ENCODE peak calls at places on chromosome 10, in six cellular contexts. D is IMR-90, F is H9, U is mesenchymal stem cell, R is neuronal stem cell, V is mesendoderm. P is an unnamed sample.
A peak's percentile ranks its signal among the peaks of the same experiment; 100 is the strongest.

GRCh38 chr10:118776960-118777359 is 22.2 kb upstream of the CACUL1 start:
- DNase-seq in D (no peak), V (no peak), F (no peak), R (no peak), U (no peak), P (no peak)

GRCh38 chr10:47054936-47055335 is 143.7 kb downstream of the PTPN20 start:
- DNase-seq in R (no peak), V (no peak), F (no peak), D (no peak), U (no peak), P (no peak)

GRCh38 chr10:77493851-77494788 is 143.5 kb downstream of the KCNMA1 start:
- DNase-seq in U (peak; percentile 53), V (peak; percentile 68), D (peak; percentile 54), F (peak; percentile 42), R (no peak), P (no peak)

GRCh38 chr10:129704786-129705525 is 237.9 kb downstream of the MGMT start:
- DNase-seq in D (peak; percentile 23), U (no peak), V (no peak), R (no peak), F (no peak), P (no peak)

GRCh38 chr10:102175415-102175814 is 23.2 kb downstream of the NOLC1 start:
- DNase-seq in D (peak; percentile 85), R (no peak), U (peak; percentile 69), F (no peak), V (no peak), P (no peak)

GRCh38 chr10:72913287-72913686 is 19.7 kb downstream of the OIT3 start:
- DNase-seq in R (no peak), F (peak; percentile 38), V (peak; percentile 67), U (no peak), D (no peak), P (peak; percentile 71)

GRCh38 chr10:103227416-103227815 is 18.3 kb upstream of the RPEL1 start:
- DNase-seq in V (no peak), R (no peak), F (no peak), U (no peak), D (peak; percentile 29), P (no peak)

GRCh38 chr10:22479419-22479818 is 134.1 kb downstream of the SPAG6 start:
- DNase-seq in U (no peak), V (peak; percentile 13), F (no peak), D (no peak), R (no peak), P (no peak)

GRCh38 chr10:132405463-132405991 is 8.5 kb downstream of the PWWP2B start:
- DNase-seq in F (peak; percentile 67), U (no peak), D (no peak), V (no peak), R (no peak), P (no peak)

GRCh38 chr10:119203006-119203405 is 4.4 kb upstream of the GRK5 start:
- DNase-seq in V (no peak), U (peak; percentile 61), D (peak; percentile 84), R (no peak), F (no peak), P (peak; percentile 58)

GRCh38 chr10:33015798-33016547 is 57.9 kb upstream of the ITGB1 start:
- DNase-seq in D (peak; percentile 86), R (no peak), V (no peak), F (no peak), U (peak; percentile 54), P (no peak)

GRCh38 chr10:111113238-111113960 is 36.6 kb downstream of the ADRA2A start:
- DNase-seq in F (no peak), R (no peak), U (no peak), D (no peak), V (no peak), P (no peak)

GRCh38 chr10:110501142-110501937 is 3.6 kb downstream of the DUSP5 start:
- DNase-seq in F (peak; percentile 87), R (no peak), V (peak; percentile 96), U (peak; percentile 97), D (peak; percentile 95), P (peak; percentile 64)

GRCh38 chr10:82358486-82359097 is 483.6 kb downstream of the NRG3 start:
- DNase-seq in R (no peak), D (peak; percentile 6), F (no peak), U (peak; percentile 20), V (no peak), P (no peak)

GRCh38 chr10:29623797-29624196 is 11.0 kb downstream of the SVIL start:
- DNase-seq in V (no peak), R (no peak), D (no peak), U (peak; percentile 42), F (no peak), P (peak; percentile 88)

GRCh38 chr10:132101529-132101928 is 35.8 kb downstream of the JAKMIP3 start:
- DNase-seq in U (no peak), D (no peak), V (no peak), R (no peak), F (peak; percentile 34), P (no peak)

GRCh38 chr10:72250666-72251065 is 23.1 kb upstream of the DDIT4 start:
- DNase-seq in F (no peak), U (peak; percentile 62), V (no peak), D (peak; percentile 82), R (no peak), P (peak; percentile 30)

GRCh38 chr10:33031815-33032320 is 73.8 kb upstream of the ITGB1 start:
- DNase-seq in U (no peak), F (no peak), R (no peak), D (no peak), V (no peak), P (no peak)

GRCh38 chr10:99316374-99316773 is 12.8 kb upstream of the CNNM1 start:
- DNase-seq in R (no peak), F (peak; percentile 32), U (no peak), V (no peak), D (no peak), P (no peak)

GRCh38 chr10:58836991-58837390 is 324.3 kb downstream of the BICC1 start:
- DNase-seq in D (no peak), V (no peak), U (no peak), R (no peak), F (no peak), P (no peak)

GRCh38 chr10:98285416-98285815 is 17.4 kb upstream of the LOXL4 start:
- DNase-seq in V (no peak), U (no peak), R (no peak), D (no peak), F (no peak), P (no peak)

GRCh38 chr10:49068672-49069217 is 46.6 kb downstream of the VSTM4 start:
- DNase-seq in U (no peak), D (no peak), F (no peak), R (no peak), V (no peak), P (no peak)

GRCh38 chr10:73099141-73099540 is 2.5 kb upstream of the P4HA1 start:
- DNase-seq in F (no peak), D (no peak), U (no peak), R (no peak), V (no peak), P (no peak)

GRCh38 chr10:112375721-112376577 is 2.0 kb downstream of the ACSL5 start:
- DNase-seq in F (no peak), V (peak; percentile 54), D (peak; percentile 49), R (no peak), U (peak; percentile 51), P (no peak)

GRCh38 chr10:118543714-118544400 is 51.6 kb downstream of the PRLHR start:
- DNase-seq in R (peak; percentile 26), D (peak; percentile 5), U (peak; percentile 4), V (peak; percentile 78), F (peak; percentile 86), P (peak; percentile 46)

GRCh38 chr10:61869772-61870520 is 31.6 kb upstream of the ARID5B start:
- DNase-seq in R (no peak), D (peak; percentile 73), F (no peak), V (no peak), U (peak; percentile 50), P (no peak)

GRCh38 chr10:88471909-88472308 is 111.2 kb downstream of the RNLS start:
- DNase-seq in R (no peak), U (no peak), D (no peak), F (no peak), V (peak; percentile 17), P (no peak)

DNA sequence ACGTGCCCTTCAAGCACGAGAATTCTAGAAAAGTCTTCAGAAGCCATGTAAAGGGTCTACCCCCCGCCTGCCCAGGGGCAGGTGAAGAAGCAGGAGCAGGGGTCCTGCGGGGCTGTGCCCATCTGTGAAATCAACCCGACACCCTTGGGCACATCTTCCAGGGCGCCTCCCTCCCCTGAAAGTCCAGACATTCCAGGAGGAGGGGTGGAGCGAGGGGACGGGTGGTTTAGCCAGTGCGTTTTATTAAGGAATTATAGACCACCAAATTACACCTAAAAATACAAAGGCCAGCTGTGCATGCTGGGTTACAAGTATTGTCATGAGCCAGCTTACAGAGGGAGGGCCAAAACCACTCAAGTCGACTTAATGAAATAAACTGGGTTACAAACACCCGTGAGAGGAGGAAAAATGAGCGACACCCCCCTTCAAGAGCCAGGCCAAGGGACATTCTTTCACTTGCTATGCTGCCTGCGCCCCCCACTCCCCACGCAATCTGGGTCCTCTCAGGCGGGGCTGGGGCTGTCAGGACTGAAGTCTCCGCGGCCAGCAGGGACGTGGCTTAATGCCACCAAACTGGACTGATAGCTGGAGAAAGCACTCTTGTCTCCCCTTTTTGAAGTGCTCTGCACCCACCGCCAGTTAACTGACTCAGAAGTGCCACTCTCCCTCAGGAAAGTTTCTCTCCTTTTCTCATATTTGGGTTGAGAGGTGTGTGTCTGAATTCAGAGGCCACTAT is 360.3 kb downstream of the FRMD4A start:
- DNase-seq in R (no peak), F (no peak), V (no peak), U (no peak), D (no peak), P (no peak)
- H4K8ac ChIP-seq in R (no peak overlapping the region), F (no peak overlapping the region), V (no peak overlapping the region), U (no peak overlapping the region), D (no peak overlapping the region), P (no peak overlapping the region)

GRCh38 chr10:130847170-130847569 is 464.4 kb downstream of the TCERG1L start:
- DNase-seq in V (peak; percentile 51), U (no peak), F (no peak), R (no peak), D (no peak), P (no peak)
- H3K4ac ChIP-seq in V (no peak overlapping the region), U (no peak overlapping the region), F (no peak overlapping the region), R (no peak overlapping the region), D (no peak overlapping the region), P (no peak overlapping the region)

GRCh38 chr10:83954193-83954794 is 185.0 kb upstream of the GHITM start:
- DNase-seq in D (no peak), F (no peak), V (no peak), U (no peak), R (no peak), P (no peak)
- H4K8ac ChIP-seq in D (no peak overlapping the region), F (no peak overlapping the region), V (no peak overlapping the region), U (no peak overlapping the region), R (no peak overlapping the region), P (no peak overlapping the region)

GRCh38 chr10:117004627-117005453 is at the start of gene SHTN1:
- DNase-seq in F (peak; percentile 76), V (peak; percentile 82), D (peak; percentile 50), R (peak; percentile 41), U (peak; percentile 67), P (peak; percentile 86)
- H3K4ac ChIP-seq in F (no peak within 1 kb of the TSS), V (no peak within 1 kb of the TSS), D (peak within 1 kb of the TSS; percentile 64), R (peak within 1 kb of the TSS; percentile 26), U (peak within 1 kb of the TSS; percentile 59), P (peak within 1 kb of the TSS; percentile 89)

P was measured in trophoblast cell.